ENCODE peak calls at places on chromosomes 6 and 20, in five cellular contexts. X is kidney, W is MM.1S, A is H9, D is hepatocyte. T is an unnamed sample.

GRCh38 chr6:113644861-113645575 is 212.1 kb upstream of the MARCKS start:
- DNase-seq in A (no peak), W (no peak), X (no peak), D (no peak), T (peak; percentile 100)

GRCh38 chr6:32190054-32190945 is at the start of gene PBX2:
- DNase-seq in X (peak; percentile 97), W (peak; percentile 78), A (peak; percentile 88), D (peak; percentile 95), T (peak; percentile 67)

GRCh38 chr6:113057567-113058053 is 710.5 kb downstream of the RFPL4B start:
- DNase-seq in X (no peak), A (no peak), W (no peak), D (no peak), T (no peak)

GRCh38 chr6:134510121-134510520 is 192.2 kb upstream of the SGK1 start:
- DNase-seq in A (no peak), W (no peak), X (no peak), D (no peak), T (no peak)

GRCh38 chr6:138004423-138005287 is 102.6 kb downstream of the PERP start:
- DNase-seq in A (no peak), W (peak; percentile 71), X (no peak), D (peak; percentile 38), T (peak; percentile 8)

GRCh38 chr6:16248271-16248670 is 9.9 kb downstream of the GMPR start:
- DNase-seq in W (no peak), A (no peak), X (no peak), D (no peak), T (no peak)

GRCh38 chr20:32589769-32590168 is 4.6 kb upstream of the NOL4L start:
- DNase-seq in W (no peak), X (no peak), A (no peak), D (no peak), T (no peak)

GRCh38 chr6:167811689-167812487 is 14.8 kb upstream of the AFDN start:
- DNase-seq in A (no peak), X (no peak), D (no peak), W (no peak), T (no peak)

GRCh38 chr6:6881438-6882267 is 226.1 kb upstream of the RREB1 start:
- DNase-seq in W (no peak), A (no peak), X (no peak), D (peak; percentile 28), T (no peak)

GRCh38 chr20:13231031-13231752 is 10.1 kb downstream of the ISM1 start:
- DNase-seq in A (no peak), X (no peak), D (no peak), W (no peak), T (peak; percentile 66)

GRCh38 chr6:38337819-38338465 is 301.8 kb downstream of the BTBD9 start:
- DNase-seq in X (no peak), W (no peak), D (peak; percentile 23), A (no peak), T (peak; percentile 67)

GRCh38 chr6:89963391-89963790 is 69.1 kb downstream of the GJA10 start:
- DNase-seq in X (no peak), D (no peak), A (no peak), W (no peak), T (no peak)

GRCh38 chr20:63177785-63178444 is 38.0 kb downstream of the YTHDF1 start:
- DNase-seq in W (no peak), X (peak; percentile 62), D (no peak), A (no peak), T (no peak)

GRCh38 chr6:15491986-15492269 is 170.9 kb downstream of the DTNBP1 start:
- DNase-seq in X (no peak), A (no peak), W (no peak), D (no peak), T (no peak)

GRCh38 chr6:18327621-18328548 is 59.3 kb upstream of the RNF144B start:
- DNase-seq in X (peak; percentile 77), A (peak; percentile 72), W (no peak), D (no peak), T (no peak)

GRCh38 chr6:91167846-91168245 is 581.0 kb upstream of the MAP3K7 start:
- DNase-seq in X (no peak), A (no peak), W (no peak), D (peak; percentile 6), T (no peak)

GRCh38 chr20:31547017-31547675 is 32.9 kb downstream of the HM13 start:
- DNase-seq in A (peak; percentile 86), X (peak; percentile 93), D (peak; percentile 96), W (peak; percentile 88), T (no peak)

GRCh38 chr6:75278474-75279077 is 6.0 kb downstream of the TMEM30A start:
- DNase-seq in X (no peak), W (no peak), D (no peak), A (no peak), T (no peak)

GRCh38 chr6:6244624-6245023 is 75.8 kb downstream of the F13A1 start:
- DNase-seq in W (no peak), D (no peak), X (no peak), A (no peak), T (no peak)

GRCh38 chr20:61899971-61900370 is 165.7 kb downstream of the TAF4 start:
- DNase-seq in W (no peak), X (no peak), D (no peak), A (no peak), T (no peak)

DNA sequence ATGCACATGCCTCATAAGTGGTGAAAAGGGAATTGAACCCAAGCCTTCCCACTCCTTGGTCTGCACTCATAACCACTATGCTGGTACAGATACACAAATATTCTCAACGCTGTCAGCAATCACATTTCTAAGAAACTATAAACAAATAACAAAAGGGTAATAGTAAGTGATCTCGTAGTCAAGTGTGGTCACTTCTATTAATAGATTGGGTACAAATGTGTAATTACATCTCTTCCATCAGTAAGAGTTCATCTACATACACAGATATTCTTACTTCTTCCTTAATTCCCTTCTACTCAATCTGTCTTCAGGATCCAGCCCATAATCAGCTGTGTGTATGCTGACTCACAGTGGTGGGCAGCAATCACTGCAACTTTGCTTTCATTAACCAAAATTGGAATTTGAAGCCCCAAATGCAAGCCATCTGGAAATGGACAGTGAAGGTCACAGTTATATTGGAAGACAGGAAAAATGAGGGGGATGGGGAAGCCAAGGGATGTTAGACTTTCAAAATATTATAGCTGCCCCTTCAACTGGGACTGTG is 6.7 kb downstream of the PRSS35 start:
- DNase-seq in A (no peak), D (no peak), X (no peak), W (no peak), T (no peak)
- TF ChIP-seq CTCF in A (peak; percentile 46), D (peak; percentile 29), X (no peak), W (peak; percentile 30), T (peak; percentile 46)

GRCh38 chr6:88145298-88145963 is 20.7 kb downstream of the CNR1 start:
- DNase-seq in A (no peak), X (no peak), W (no peak), D (no peak), T (no peak)

GRCh38 chr6:88141641-88142298 is 24.4 kb downstream of the CNR1 start:
- DNase-seq in X (no peak), A (no peak), W (no peak), D (no peak), T (no peak)

GRCh38 chr6:88144637-88145297 is 21.4 kb downstream of the CNR1 start:
- DNase-seq in W (no peak), A (no peak), X (no peak), D (no peak), T (no peak)

GRCh38 chr6:88143768-88144167 is 22.4 kb downstream of the CNR1 start:
- DNase-seq in A (no peak), D (no peak), W (no peak), X (no peak), T (no peak)

GRCh38 chr6:88142299-88142668 is 23.9 kb downstream of the CNR1 start:
- DNase-seq in A (no peak), W (no peak), D (no peak), X (no peak), T (no peak)
- TF ChIP-seq CTCF in A (no peak), W (no peak), D (no peak), X (no peak), T (no peak)

GRCh38 chr20:48635791-48636267 is 192.0 kb downstream of the PREX1 start:
- DNase-seq in A (peak; percentile 82), D (peak; percentile 76), X (peak; percentile 53), W (peak; percentile 37), T (no peak)

GRCh38 chr20:48633620-48634257 is 194.1 kb downstream of the PREX1 start:
- DNase-seq in D (no peak), X (peak; percentile 40), W (no peak), A (no peak), T (no peak)

GRCh38 chr20:48636301-48636700 is 191.5 kb downstream of the PREX1 start:
- DNase-seq in W (no peak), X (peak; percentile 53), D (no peak), A (no peak), T (no peak)

GRCh38 chr20:48634641-48635040 is 193.2 kb downstream of the PREX1 start:
- DNase-seq in W (no peak), A (no peak), X (peak; percentile 53), D (no peak), T (no peak)

DNA sequence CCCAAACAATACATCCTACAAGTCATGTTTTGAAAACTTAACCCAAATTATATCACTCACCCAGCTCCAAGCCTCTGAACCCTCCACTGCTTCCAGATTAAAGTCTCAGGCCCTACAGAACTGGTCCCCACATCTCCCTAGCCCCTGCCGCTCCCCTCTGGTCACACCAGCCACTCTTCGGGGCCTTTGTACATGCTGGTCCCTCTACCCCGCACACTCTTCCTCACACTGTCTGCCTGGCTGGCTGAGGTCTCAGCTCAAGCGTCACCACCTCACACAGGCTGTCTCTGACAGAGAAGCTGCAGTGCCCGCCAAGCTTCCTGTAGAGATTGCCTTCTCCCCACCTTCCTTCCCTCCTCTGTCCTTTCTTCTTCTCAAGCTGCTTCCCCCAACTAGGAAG is 192.4 kb downstream of the PREX1 start:
- DNase-seq in W (no peak), X (peak; percentile 32), D (no peak), A (no peak), T (no peak)
- TF ChIP-seq CTCF in W (no peak), X (no peak), D (no peak), A (no peak), T (no peak)

GRCh38 chr20:58892932-58893224 is 40.4 kb downstream of the GNAS start:
- DNase-seq in D (no peak), X (no peak), W (no peak), A (no peak), T (no peak)

GRCh38 chr20:58893355-58894151 is 41.0 kb downstream of the GNAS start:
- DNase-seq in X (no peak), D (no peak), A (no peak), W (no peak), T (no peak)

GRCh38 chr20:58891076-58891685 is 38.7 kb downstream of the GNAS start:
- DNase-seq in A (peak; percentile 76), X (peak; percentile 94), D (peak; percentile 94), W (peak; percentile 70), T (no peak)

GRCh38 chr20:58891686-58892125 is 39.2 kb downstream of the GNAS start:
- DNase-seq in X (peak; percentile 80), D (peak; percentile 70), A (peak; percentile 47), W (peak; percentile 40), T (no peak)

GRCh38 chr20:58892126-58892931 is 39.8 kb downstream of the GNAS start:
- DNase-seq in X (peak; percentile 94), D (peak; percentile 90), W (peak; percentile 73), A (peak; percentile 70), T (no peak)
- TF ChIP-seq CTCF in X (no peak), D (peak; percentile 11), W (peak; percentile 9), A (no peak), T (no peak)